ENCODE peak calls at places on chromosomes 11 and 22, in four cellular contexts. O is GM12878, C is K562, P is HL-60. F is an unnamed sample.
A peak's percentile ranks its signal among the peaks of the same experiment; 100 is the strongest.

GRCh38 chr11:48109046-48109666 is 107.5 kb upstream of the OR4B1 start:
- DNase-seq in P (no peak), O (no peak), C (peak; percentile 56), F (no peak)

GRCh38 chr11:72221386-72221785 is 3.2 kb upstream of the INPPL1 start:
- DNase-seq in C (no peak), P (peak; percentile 57), O (no peak), F (no peak)

GRCh38 chr11:34620820-34621792 is at the start of gene EHF:
- DNase-seq in C (no peak), P (no peak), O (no peak), F (no peak)

GRCh38 chr11:120337896-120338840 is 2.0 kb downstream of the ARHGEF12 start:
- DNase-seq in P (no peak), O (no peak), C (no peak), F (no peak)

GRCh38 chr11:48017105-48017874 is 36.9 kb downstream of the PTPRJ start:
- DNase-seq in P (no peak), O (no peak), C (no peak), F (no peak)

GRCh38 chr22:36728505-36728904 is 25.0 kb upstream of the CACNG2 start:
- DNase-seq in P (no peak), C (no peak), O (no peak), F (no peak)

GRCh38 chr11:72759468-72759867 is 7.3 kb upstream of the ARAP1 start:
- DNase-seq in P (no peak), C (no peak), O (no peak), F (no peak)

GRCh38 chr22:20433191-20433590 is 4.4 kb downstream of the SCARF2 start:
- DNase-seq in C (no peak), P (no peak), O (no peak), F (no peak)

GRCh38 chr11:117221775-117222517 is 9.9 kb downstream of the PCSK7 start:
- DNase-seq in C (no peak), O (no peak), P (no peak), F (no peak)

DNA sequence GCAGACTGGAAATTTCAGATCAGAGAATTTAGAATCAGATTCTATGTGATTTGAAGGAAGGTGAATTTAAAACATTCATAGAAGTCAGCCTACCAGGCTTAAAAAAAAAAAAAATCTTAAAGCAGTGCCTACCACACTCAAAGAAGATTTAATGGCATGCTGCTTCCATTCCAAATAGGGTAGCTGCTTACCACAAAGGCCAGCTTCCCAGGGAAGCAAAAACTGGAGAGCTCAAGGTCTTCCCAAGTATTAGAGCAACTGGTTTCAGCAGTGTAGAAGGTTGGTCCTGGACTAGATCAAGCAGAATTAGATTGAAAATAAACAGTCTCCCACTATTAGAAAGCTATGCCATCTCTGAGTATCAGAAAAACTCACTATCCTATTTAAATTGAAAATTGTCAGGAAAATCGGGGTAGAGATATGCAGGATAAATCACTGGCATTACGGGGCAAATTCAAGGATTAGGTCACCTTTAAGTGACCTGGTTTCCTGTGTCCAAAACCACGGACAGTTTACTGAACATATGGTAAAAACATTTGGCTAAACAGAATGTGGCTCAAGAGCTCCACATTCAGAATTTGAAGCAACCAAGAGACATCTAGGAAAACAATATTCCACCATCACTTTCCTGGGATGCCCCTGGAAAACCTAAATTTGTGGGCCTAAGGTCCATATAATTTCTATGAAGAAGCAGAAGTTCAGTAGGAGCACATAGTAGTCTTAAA is 1.3 kb downstream of the C11orf42 start:
- DNase-seq in O (no peak), C (no peak), P (no peak), F (no peak)
- TF ChIP-seq SPI1 in O (no peak), C (no peak), P (no peak), F (no peak)

GRCh38 chr11:44622721-44623258 is 57.3 kb downstream of the CD82 start:
- DNase-seq in O (no peak), C (no peak), P (no peak), F (no peak)
- TF ChIP-seq SPI1 in O (no peak), C (no peak), P (no peak), F (no peak)

GRCh38 chr22:39519681-39520053 is 695 bp upstream of the ATF4 start:
- DNase-seq in P (peak; percentile 55), O (no peak), C (no peak), F (no peak)
- TF ChIP-seq SPI1 in P (no peak), O (no peak), C (no peak), F (no peak)

GRCh38 chr11:65150513-65151271 is 16.4 kb upstream of the SYVN1 start:
- DNase-seq in C (peak; percentile 63), P (peak; percentile 96), O (peak; percentile 27), F (no peak)
- TF ChIP-seq SPI1 in C (peak; percentile 14), P (no peak), O (no peak), F (peak; percentile 12)

GRCh38 chr11:130785376-130786110 is 130.7 kb downstream of the SNX19 start:
- DNase-seq in C (no peak), P (no peak), O (no peak), F (no peak)

GRCh38 chr11:130783322-130783721 is 133.0 kb downstream of the SNX19 start:
- DNase-seq in C (no peak), P (no peak), O (no peak), F (no peak)

GRCh38 chr11:130789241-130789640 is 127.0 kb downstream of the SNX19 start:
- DNase-seq in C (no peak), P (no peak), O (no peak), F (no peak)

GRCh38 chr11:130786987-130787688 is 129.1 kb downstream of the SNX19 start:
- DNase-seq in P (no peak), C (no peak), O (no peak), F (no peak)

DNA sequence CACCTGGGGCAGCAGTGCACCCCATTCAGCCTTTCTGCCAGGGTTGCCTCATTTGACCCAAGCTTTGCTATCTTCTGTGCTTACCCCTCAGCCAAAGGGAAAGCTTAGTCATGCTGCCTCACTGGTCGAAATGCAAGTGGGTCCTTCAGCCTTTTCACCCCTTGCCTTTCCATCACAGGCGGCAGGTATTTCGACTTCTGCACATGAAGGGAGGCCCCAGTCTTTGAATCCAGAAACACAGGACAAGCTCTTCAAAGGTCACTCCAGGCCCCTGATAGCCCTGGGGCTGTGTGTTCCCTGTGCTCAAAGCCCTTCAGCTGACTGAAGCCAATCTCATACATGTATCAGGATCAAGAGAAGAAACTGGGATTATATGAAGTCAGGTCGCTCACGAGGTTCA is 129.7 kb downstream of the SNX19 start:
- DNase-seq in O (no peak), P (no peak), C (no peak), F (no peak)
- TF ChIP-seq SPI1 in O (no peak), P (no peak), C (no peak), F (no peak)

DNA sequence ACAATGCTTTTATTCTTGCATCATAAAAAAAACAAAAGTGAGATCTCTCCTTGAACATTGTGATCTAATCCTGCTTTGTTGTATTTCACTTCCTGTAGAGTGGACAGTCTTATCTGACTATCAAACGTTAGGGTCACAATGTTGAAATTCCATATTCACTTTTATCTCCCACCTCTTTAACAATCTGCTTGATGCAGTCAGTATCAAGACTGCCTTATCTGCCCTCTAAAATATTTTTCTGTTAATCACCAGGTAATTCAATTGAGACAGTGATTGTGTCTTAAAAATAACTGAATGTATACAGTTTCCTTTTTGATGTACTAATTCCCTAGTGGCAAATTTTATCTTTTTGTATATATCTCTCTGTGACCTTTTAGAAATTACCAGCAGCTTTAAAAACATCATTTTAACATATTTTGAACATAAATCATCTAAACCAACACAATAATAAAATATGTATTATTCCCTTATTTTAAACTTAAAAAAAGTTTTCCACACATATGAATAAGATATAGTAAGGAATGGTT is 143.1 kb upstream of the MPPED2 start:
- DNase-seq in C (no peak), O (no peak), P (no peak), F (no peak)
- TF ChIP-seq SPI1 in C (no peak), O (no peak), P (no peak), F (no peak)

GRCh38 chr11:115503083-115503885 is 931 bp downstream of the CADM1 start:
- DNase-seq in O (no peak), C (no peak), P (peak; percentile 19), F (no peak)
- TF ChIP-seq SPI1 in O (no peak), C (no peak), P (no peak), F (no peak)

F was measured in GM12891.